ENCODE peak calls at places on chromosomes 11 and 22, in seven cellular contexts. V, K, X, T, E, N and R are unnamed samples.

GRCh38 chr11:34928960-34929680 is 12.7 kb downstream of the PDHX start:
- DNase-seq in V (peak), K (no peak), X (no peak), T (no peak), E (no peak), N (no peak), R (no peak)

GRCh38 chr11:77184136-77184860 is 56.3 kb downstream of the MYO7A start:
- DNase-seq in V (no peak), K (no peak), X (no peak), T (no peak), E (no peak), N (no peak), R (no peak)

GRCh38 chr22:20658433-20659222 is 115.3 kb upstream of the SERPIND1 start:
- DNase-seq in V (no peak), K (no peak), X (no peak), T (no peak), E (no peak), N (no peak), R (no peak)

GRCh38 chr11:118633319-118633690 is 25.9 kb downstream of the PHLDB1 start:
- DNase-seq in V (no peak), K (no peak), X (no peak), T (no peak), E (no peak), N (no peak), R (no peak)

GRCh38 chr11:104968856-104969776 is 742 bp upstream of the CASP4 start:
- DNase-seq in V (no peak), K (no peak), X (no peak), T (peak), E (peak), N (peak), R (peak)

GRCh38 chr11:133153031-133153430 is 379.3 kb downstream of the OPCML start:
- DNase-seq in V (no peak), K (no peak), X (no peak), T (no peak), E (no peak), N (peak), R (no peak)

GRCh38 chr11:86660011-86660595 is 12.3 kb downstream of the ME3 start:
- DNase-seq in V (no peak), K (no peak), X (no peak), T (no peak), E (no peak), N (no peak), R (peak)

GRCh38 chr11:88175707-88176066 is 444 bp upstream of the RAB38 start:
- DNase-seq in V (no peak), K (no peak), X (no peak), T (no peak), E (peak), N (peak), R (peak)

GRCh38 chr11:85096939-85097338 is 530.2 kb downstream of the DLG2 start:
- DNase-seq in V (peak), K (no peak), X (no peak), T (no peak), E (no peak), N (no peak), R (no peak)

GRCh38 chr11:10716543-10717259 is 23.1 kb upstream of the IRAG1 start:
- DNase-seq in V (no peak), K (no peak), X (no peak), T (no peak), E (no peak), N (no peak), R (no peak)

GRCh38 chr11:118139578-118139977 is 13.0 kb downstream of the SCN4B start:
- DNase-seq in V (no peak), K (no peak), X (no peak), T (no peak), E (no peak), N (no peak), R (peak)

GRCh38 chr11:134098566-134099184 is 29.8 kb downstream of the JAM3 start:
- DNase-seq in V (no peak), K (peak), X (no peak), T (no peak), E (no peak), N (no peak), R (no peak)

DNA sequence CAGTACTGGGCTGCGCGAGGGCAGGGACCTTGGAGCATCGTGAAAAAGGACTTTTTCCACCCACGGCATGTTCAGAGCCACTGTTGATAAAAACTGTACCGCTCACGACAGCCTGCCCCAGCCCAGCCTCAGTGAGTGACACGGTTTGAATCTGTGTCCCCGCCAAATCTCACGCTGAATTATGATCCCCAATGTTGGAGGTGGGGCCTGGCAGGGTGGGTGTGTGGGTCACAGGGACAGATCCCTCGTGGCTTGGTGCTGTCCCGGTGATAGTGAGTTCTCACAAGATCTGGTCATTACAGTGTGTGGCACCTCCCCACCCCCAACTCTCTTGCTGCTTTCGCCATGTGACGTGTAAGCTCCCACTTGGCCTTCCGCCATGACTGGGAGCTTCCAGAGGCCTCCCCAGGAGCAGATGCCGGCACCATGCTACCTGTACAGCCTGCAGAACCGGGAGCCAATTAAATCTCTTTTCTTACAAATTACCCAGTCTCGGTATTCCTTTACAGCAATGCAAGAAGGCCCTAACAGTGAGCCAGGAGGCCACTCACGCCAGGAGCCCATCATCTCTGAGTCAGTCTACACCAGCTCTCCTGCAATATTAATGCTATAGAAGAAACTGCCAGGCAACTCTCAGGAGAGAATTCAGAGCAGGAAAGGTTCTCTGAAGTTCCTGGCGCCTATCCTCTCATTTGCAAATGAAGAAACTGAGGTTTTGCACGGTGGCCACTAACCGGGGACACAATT is 1.3 kb downstream of the TOLLIP start:
- DNase-seq in V (no peak), K (no peak), X (no peak), T (no peak), E (no peak), N (peak), R (no peak)
- H3K9ac ChIP-seq in V (peak), K (peak), X (peak), T (no peak), E (no peak), N (peak), R (peak)

GRCh38 chr11:17277024-17277584 is 565 bp downstream of the NUCB2 start:
- DNase-seq in V (peak), K (no peak), X (no peak), T (no peak), E (no peak), N (no peak), R (peak)
- H3K9ac ChIP-seq in V (peak), K (peak), X (peak), T (peak), E (peak), N (peak), R (peak)

GRCh38 chr11:6469599-6469998 is 4.1 kb downstream of the TRIM3 start:
- DNase-seq in V (no peak), K (no peak), X (no peak), T (no peak), E (no peak), N (no peak), R (no peak)
- H3K9ac ChIP-seq in V (no peak), K (peak), X (no peak), T (no peak), E (no peak), N (no peak), R (no peak)

DNA sequence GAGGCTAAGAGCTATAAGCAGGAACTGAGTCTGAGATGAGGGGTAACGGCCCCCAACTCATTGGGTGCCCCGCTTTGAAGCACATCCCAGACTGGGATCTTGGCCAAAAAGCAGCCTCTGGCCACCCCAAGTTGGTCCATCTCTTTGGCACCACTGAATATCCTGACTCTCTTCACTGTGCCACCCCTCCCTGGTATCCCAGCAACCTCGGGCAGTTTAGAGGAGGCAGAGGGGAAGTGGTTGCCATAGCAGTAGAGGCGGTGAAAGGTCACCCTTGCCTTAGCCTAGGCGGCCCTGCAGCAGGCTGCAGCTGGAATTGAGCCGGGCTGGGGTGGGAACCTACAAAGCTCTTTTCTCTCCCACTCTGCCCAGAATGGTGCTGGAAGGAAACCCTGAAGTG is 1.1 kb downstream of the PELI3 start:
- DNase-seq in V (no peak), K (no peak), X (peak), T (peak), E (peak), N (no peak), R (no peak)
- H3K9ac ChIP-seq in V (peak), K (peak), X (peak), T (no peak), E (no peak), N (peak), R (peak)